ENCODE peak calls at places on chromosomes 4 and X, in five cellular contexts. R is CD8-positive, alpha-beta memory T cell; D is H9; U is effector memory CD4-positive, alpha-beta T cell; L is CD4-positive, alpha-beta T cell. G is an unnamed sample.

GRCh38 chr4:13856387-13856786 is 228.9 kb upstream of the BOD1L1 start:
- DNase-seq in U (no peak), D (no peak), R (no peak), L (no peak), G (no peak)

GRCh38 chrX:40105016-40105790 is 7.4 kb upstream of the BCOR start:
- DNase-seq in R (no peak), U (no peak), D (peak), L (no peak), G (no peak)

GRCh38 chrX:19758536-19758935 is 128.9 kb downstream of the SH3KBP1 start:
- DNase-seq in U (no peak), L (no peak), D (no peak), R (no peak), G (no peak)

GRCh38 chr4:57234252-57234775 is 124.1 kb upstream of the IGFBP7 start:
- DNase-seq in U (no peak), L (no peak), R (no peak), D (no peak), G (no peak)

GRCh38 chrX:3094261-3094660 is 53.0 kb downstream of the ARSF start:
- DNase-seq in R (no peak), U (no peak), L (no peak), D (no peak), G (peak)

GRCh38 chrX:21524008-21524407 is 134.1 kb downstream of the KLHL34 start:
- DNase-seq in R (no peak), L (no peak), U (no peak), D (no peak), G (no peak)

GRCh38 chr4:80173387-80173786 is 23.9 kb upstream of the PRDM8 start:
- DNase-seq in D (no peak), R (peak), L (peak), U (peak), G (peak)

GRCh38 chrX:11137543-11138139 is 26.5 kb downstream of the HCCS start:
- DNase-seq in R (peak), U (no peak), D (no peak), L (no peak), G (no peak)

GRCh38 chrX:15930585-15930984 is 76.0 kb upstream of the AP1S2 start:
- DNase-seq in D (no peak), L (no peak), R (no peak), U (no peak), G (no peak)

GRCh38 chr4:108146819-108147218 is 21.9 kb downstream of the LEF1 start:
- DNase-seq in L (no peak), U (no peak), D (peak), R (no peak), G (no peak)

GRCh38 chrX:124338733-124339514 is 6.5 kb downstream of the TEX13D start:
- DNase-seq in U (no peak), L (no peak), R (peak), D (no peak), G (no peak)

GRCh38 chr4:125956281-125956680 is 641.5 kb downstream of the FAT4 start:
- DNase-seq in U (no peak), L (no peak), R (no peak), D (no peak), G (no peak)

GRCh38 chr4:108991929-108992328 is 229.1 kb upstream of the ETNPPL start:
- DNase-seq in U (no peak), R (no peak), D (no peak), L (no peak), G (no peak)

GRCh38 chr4:13059015-13059414 is 425.1 kb downstream of the RAB28 start:
- DNase-seq in L (no peak), D (no peak), R (no peak), U (no peak), G (no peak)

GRCh38 chr4:93809773-93810172 is 18.8 kb upstream of the ATOH1 start:
- DNase-seq in L (no peak), D (no peak), U (no peak), R (no peak), G (no peak)

GRCh38 chr4:26542996-26543395 is 40.9 kb upstream of the TBC1D19 start:
- DNase-seq in D (no peak), L (no peak), R (no peak), U (no peak), G (no peak)

GRCh38 chr4:135508006-135508714 is 1306.6 kb upstream of the PABPC4L start:
- DNase-seq in L (no peak), U (no peak), R (no peak), D (no peak), G (peak)

GRCh38 chrX:108494416-108495095 is 54.9 kb downstream of the COL4A5 start:
- DNase-seq in R (no peak), U (no peak), D (no peak), L (no peak), G (no peak)

GRCh38 chrX:70979136-70979762 is 48.4 kb upstream of the SLC7A3 start:
- DNase-seq in D (peak), L (no peak), U (no peak), R (no peak), G (no peak)

GRCh38 chrX:119041175-119041574 is 31.6 kb upstream of the CT47C1 start:
- DNase-seq in D (no peak), L (no peak), R (no peak), U (no peak), G (no peak)

GRCh38 chr4:87354168-87355102 is 31.8 kb upstream of the HSD17B13 start:
- DNase-seq in L (no peak), D (no peak), R (no peak), U (no peak), G (no peak)

GRCh38 chrX:154750301-154751120 is at the start of gene GAB3:
- DNase-seq in U (peak), D (no peak), R (peak), L (no peak), G (no peak)

GRCh38 chrX:150767045-150767395 is 73.8 kb downstream of the MTMR1 start:
- DNase-seq in U (no peak), L (no peak), R (no peak), D (no peak), G (no peak)

GRCh38 chr4:4864940-4865704 is 5.7 kb downstream of the MSX1 start:
- DNase-seq in U (no peak), D (no peak), R (no peak), L (no peak), G (no peak)

GRCh38 chr4:2082118-2082517 is 23.0 kb downstream of the NAT8L start:
- DNase-seq in R (no peak), U (no peak), D (no peak), L (no peak), G (no peak)

GRCh38 chr4:38160487-38161207 is 200.4 kb downstream of the PTTG2 start:
- DNase-seq in U (peak), L (peak), D (no peak), R (peak), G (peak)

GRCh38 chrX:10529344-10529743 is 91.0 kb downstream of the MID1 start:
- DNase-seq in D (no peak), U (no peak), R (no peak), L (no peak), G (no peak)

GRCh38 chr4:26682436-26682835 is 98.6 kb downstream of the TBC1D19 start:
- DNase-seq in L (no peak), U (no peak), D (no peak), R (no peak), G (no peak)

GRCh38 chr4:89661490-89661889 is 175.5 kb downstream of the SNCA start:
- DNase-seq in U (no peak), L (no peak), R (no peak), D (no peak), G (peak)

GRCh38 chr4:112076919-112077608 is 68.2 kb upstream of the FAM241A start:
- DNase-seq in D (no peak), L (no peak), R (no peak), U (no peak), G (no peak)

GRCh38 chr4:171814545-171814944 is 1.3 kb downstream of the GALNTL6 start:
- DNase-seq in R (no peak), L (no peak), D (no peak), U (no peak), G (no peak)

GRCh38 chr4:25927361-25928040 is 13.5 kb downstream of the SMIM20 start:
- DNase-seq in R (no peak), D (no peak), L (no peak), U (no peak), G (no peak)

GRCh38 chr4:37780444-37781133 is 45.9 kb upstream of the PGM2 start:
- DNase-seq in U (peak), D (no peak), L (peak), R (peak), G (no peak)

GRCh38 chr4:77156533-77156911 is 485 bp upstream of the CCNG2 start:
- DNase-seq in D (peak), R (peak), U (peak), L (peak), G (peak)
- H3K27ac ChIP-seq in D (peak), R (peak), U (peak), L (peak), G (peak)

GRCh38 chr4:6198278-6198677 is 2.1 kb downstream of the JAKMIP1 start:
- DNase-seq in U (no peak), L (no peak), D (no peak), R (peak), G (no peak)

GRCh38 chr4:6196324-6196723 is 4.0 kb downstream of the JAKMIP1 start:
- DNase-seq in R (no peak), D (no peak), L (no peak), U (no peak), G (no peak)

GRCh38 chr4:6196871-6197270 is 3.5 kb downstream of the JAKMIP1 start:
- DNase-seq in R (no peak), U (no peak), D (no peak), L (no peak), G (no peak)

GRCh38 chr4:6198768-6199343 is 1.5 kb downstream of the JAKMIP1 start:
- DNase-seq in D (peak), U (no peak), L (no peak), R (peak), G (no peak)

GRCh38 chr4:6197433-6198174 is 2.7 kb downstream of the JAKMIP1 start:
- DNase-seq in R (no peak), L (no peak), D (no peak), U (no peak), G (no peak)
- H3K27ac ChIP-seq in R (peak), L (no peak), D (no peak), U (no peak), G (no peak)

DNA sequence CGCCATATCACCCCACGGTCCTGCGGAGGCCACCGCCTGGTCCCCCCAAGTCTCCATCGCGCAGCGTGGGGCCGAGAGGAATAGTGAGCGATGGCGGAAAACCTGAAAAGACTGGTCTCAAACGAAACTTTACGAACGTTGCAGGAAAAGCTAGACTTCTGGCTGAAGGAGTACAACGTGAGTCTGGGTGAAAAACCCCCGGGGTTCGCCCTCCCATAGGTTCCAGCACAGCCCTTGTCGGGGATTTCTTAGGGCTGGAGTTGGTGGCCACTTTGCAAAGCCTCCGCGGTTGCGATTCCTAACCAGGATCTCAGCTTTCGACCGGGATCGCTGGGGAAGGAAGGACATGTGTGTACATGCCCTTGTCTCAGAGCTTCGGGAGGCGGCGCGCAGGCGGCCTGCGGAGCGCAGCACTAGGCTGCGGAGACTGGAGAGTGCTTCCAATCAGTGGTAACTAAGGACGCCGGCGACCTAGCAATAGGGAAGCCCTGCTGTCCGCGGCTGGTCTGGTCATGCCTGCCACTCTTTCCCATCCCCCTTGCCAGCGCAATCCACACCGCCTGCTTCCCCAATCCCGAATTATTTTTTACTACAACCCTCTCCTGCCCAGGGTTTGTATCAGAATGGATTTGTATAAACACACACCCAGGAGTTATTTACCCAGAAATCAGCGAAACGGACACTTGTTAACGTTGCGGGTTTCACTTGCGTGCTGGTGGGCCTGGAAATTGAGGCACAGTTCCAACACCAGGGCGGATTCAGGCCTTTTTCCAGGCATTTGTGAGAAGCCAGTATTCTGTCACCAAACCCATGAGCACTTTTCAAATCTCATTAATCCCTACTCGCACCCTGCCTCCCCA is 741 bp downstream of the SPATA18 start:
- DNase-seq in U (no peak), L (no peak), R (no peak), D (peak), G (peak)
- H3K27ac ChIP-seq in U (no peak), L (no peak), R (no peak), D (no peak), G (peak)

GRCh38 chr4:47641755-47642154 is 156.7 kb downstream of the ATP10D start:
- DNase-seq in R (no peak), U (no peak), D (no peak), L (no peak), G (no peak)

GRCh38 chr4:47640911-47641310 is 155.8 kb downstream of the ATP10D start:
- DNase-seq in U (no peak), L (no peak), D (no peak), R (no peak), G (no peak)

GRCh38 chr4:47646372-47646771 is 161.3 kb downstream of the ATP10D start:
- DNase-seq in U (no peak), R (no peak), L (no peak), D (no peak), G (no peak)

GRCh38 chr4:47643845-47644244 is 158.8 kb downstream of the ATP10D start:
- DNase-seq in L (no peak), R (no peak), D (peak), U (no peak), G (no peak)

GRCh38 chr4:47642985-47643745 is 158.1 kb downstream of the ATP10D start:
- DNase-seq in D (no peak), R (no peak), L (no peak), U (no peak), G (no peak)
- H3K27ac ChIP-seq in D (no peak), R (no peak), L (no peak), U (no peak), G (no peak)

GRCh38 chr4:117137143-117137542 is 51.8 kb upstream of the TRAM1L1 start:
- DNase-seq in D (no peak), U (no peak), L (no peak), R (no peak), G (peak)

GRCh38 chr4:117135634-117136354 is 50.4 kb upstream of the TRAM1L1 start:
- DNase-seq in U (no peak), L (no peak), R (no peak), D (no peak), G (no peak)

GRCh38 chr4:117134386-117134785 is 49.0 kb upstream of the TRAM1L1 start:
- DNase-seq in U (no peak), R (no peak), L (no peak), D (peak), G (peak)
- H3K27ac ChIP-seq in U (no peak), R (no peak), L (no peak), D (no peak), G (no peak)